ENCODE peak calls at places on chromosome 2, in four cellular contexts. One of them, this sample, is unnamed.

GRCh38 chr2:224069172-224069571 is 30.1 kb upstream of the SERPINE2 start:
- DNase-seq in H1: no peak
- DNase-seq in HepG2: no peak
- DNase-seq in K562: no peak
- DNase-seq in this sample: no peak

GRCh38 chr2:143217512-143218136 is 88.4 kb downstream of the ARHGAP15 start:
- DNase-seq in H1: no peak
- DNase-seq in HepG2: no peak
- DNase-seq in K562: no peak
- DNase-seq in this sample: no peak

GRCh38 chr2:220068877-220069276 is 441.4 kb downstream of the SLC4A3 start:
- DNase-seq in H1: no peak
- DNase-seq in HepG2: no peak
- DNase-seq in K562: no peak
- DNase-seq in this sample: no peak

GRCh38 chr2:225458431-225459117 is 59.1 kb downstream of the NYAP2 start:
- DNase-seq in H1: no peak
- DNase-seq in HepG2: no peak
- DNase-seq in K562: no peak
- DNase-seq in this sample: no peak

GRCh38 chr2:150485871-150486538 is 1.5 kb downstream of the RND3 start:
- DNase-seq in H1: peak; percentile 75
- DNase-seq in HepG2: no peak
- DNase-seq in K562: no peak
- DNase-seq in this sample: peak; percentile 71

GRCh38 chr2:54569745-54570296 is 113.7 kb downstream of the SPTBN1 start:
- DNase-seq in H1: no peak
- DNase-seq in HepG2: no peak
- DNase-seq in K562: no peak
- DNase-seq in this sample: no peak

GRCh38 chr2:170822292-170822884 is 5.7 kb downstream of the GAD1 start:
- DNase-seq in H1: peak; percentile 82
- DNase-seq in HepG2: no peak
- DNase-seq in K562: no peak
- DNase-seq in this sample: peak; percentile 37

GRCh38 chr2:47198985-47199451 is 43.9 kb upstream of the STPG4 start:
- DNase-seq in H1: peak; percentile 36
- DNase-seq in HepG2: no peak
- DNase-seq in K562: peak; percentile 66
- DNase-seq in this sample: peak; percentile 61

GRCh38 chr2:158042245-158042644 is 59.4 kb upstream of the UPP2 start:
- DNase-seq in H1: no peak
- DNase-seq in HepG2: no peak
- DNase-seq in K562: no peak
- DNase-seq in this sample: no peak

GRCh38 chr2:189260361-189260761 is 80.8 kb upstream of the COL5A2 start:
- DNase-seq in H1: no peak
- DNase-seq in HepG2: no peak
- DNase-seq in K562: no peak
- DNase-seq in this sample: no peak

GRCh38 chr2:144629937-144630336 is 110.0 kb upstream of the ZEB2 start:
- DNase-seq in H1: no peak
- DNase-seq in HepG2: no peak
- DNase-seq in K562: no peak
- DNase-seq in this sample: no peak

GRCh38 chr2:221254281-221254680 is 317.8 kb downstream of the EPHA4 start:
- DNase-seq in H1: no peak
- DNase-seq in HepG2: no peak
- DNase-seq in K562: no peak
- DNase-seq in this sample: no peak

GRCh38 chr2:205482399-205483065 is 199.8 kb upstream of the NRP2 start:
- DNase-seq in H1: peak; percentile 74
- DNase-seq in HepG2: no peak
- DNase-seq in K562: no peak
- DNase-seq in this sample: no peak

GRCh38 chr2:206069417-206069816 is 16.6 kb downstream of the INO80D start:
- DNase-seq in H1: no peak
- DNase-seq in HepG2: no peak
- DNase-seq in K562: peak; percentile 33
- DNase-seq in this sample: no peak

GRCh38 chr2:15670981-15671380 is 79.3 kb downstream of the DDX1 start:
- DNase-seq in H1: no peak
- DNase-seq in HepG2: no peak
- DNase-seq in K562: no peak
- DNase-seq in this sample: no peak

GRCh38 chr2:64327510-64328414 is 126.2 kb upstream of the LGALSL start:
- DNase-seq in H1: peak; percentile 49
- DNase-seq in HepG2: no peak
- DNase-seq in K562: no peak
- DNase-seq in this sample: no peak

GRCh38 chr2:111178296-111178695 is 57.6 kb downstream of the BCL2L11 start:
- DNase-seq in H1: no peak
- DNase-seq in HepG2: no peak
- DNase-seq in K562: no peak
- DNase-seq in this sample: no peak

GRCh38 chr2:203751886-203752285 is 45.4 kb downstream of the CD28 start:
- DNase-seq in H1: no peak
- DNase-seq in HepG2: no peak
- DNase-seq in K562: no peak
- DNase-seq in this sample: no peak

GRCh38 chr2:233353101-233353768 is 1.1 kb upstream of the DGKD start:
- DNase-seq in H1: no peak
- DNase-seq in HepG2: no peak
- DNase-seq in K562: peak; percentile 68
- DNase-seq in this sample: no peak

GRCh38 chr2:1550658-1551316 is 137.5 kb downstream of the TPO start:
- DNase-seq in H1: peak; percentile 91
- DNase-seq in HepG2: no peak
- DNase-seq in K562: peak; percentile 85
- DNase-seq in this sample: peak; percentile 46

GRCh38 chr2:7016884-7017283 is 99.7 kb downstream of the RNF144A start:
- DNase-seq in H1: no peak
- DNase-seq in HepG2: no peak
- DNase-seq in K562: no peak
- DNase-seq in this sample: no peak

GRCh38 chr2:64989982-64990614 is 899 bp downstream of the SLC1A4 start:
- DNase-seq in H1: no peak
- DNase-seq in HepG2: peak; percentile 43
- DNase-seq in K562: peak; percentile 29
- DNase-seq in this sample: no peak

GRCh38 chr2:111617804-111618576 is 266.0 kb downstream of the ANAPC1 start:
- DNase-seq in H1: no peak
- DNase-seq in HepG2: peak; percentile 71
- DNase-seq in K562: no peak
- DNase-seq in this sample: no peak

GRCh38 chr2:186554850-186555785 is 34.7 kb upstream of the ITGAV start:
- DNase-seq in H1: no peak
- DNase-seq in HepG2: no peak
- DNase-seq in K562: no peak
- DNase-seq in this sample: no peak

GRCh38 chr2:234191819-234192407 is 141.4 kb downstream of the SPP2 start:
- DNase-seq in H1: no peak
- DNase-seq in HepG2: no peak
- DNase-seq in K562: no peak
- DNase-seq in this sample: peak; percentile 74

GRCh38 chr2:96291751-96292150 is 13.6 kb downstream of the SNRNP200 start:
- DNase-seq in H1: no peak
- DNase-seq in HepG2: no peak
- DNase-seq in K562: no peak
- DNase-seq in this sample: no peak

GRCh38 chr2:190844700-190845410 is 35.8 kb upstream of the GLS start:
- DNase-seq in H1: no peak
- DNase-seq in HepG2: no peak
- DNase-seq in K562: no peak
- DNase-seq in this sample: no peak

GRCh38 chr2:77284353-77284752 is 237.8 kb downstream of the LRRTM4 start:
- DNase-seq in H1: no peak
- DNase-seq in HepG2: no peak
- DNase-seq in K562: no peak
- DNase-seq in this sample: no peak
- H3K27ac ChIP-seq in H1: no peak overlapping the region
- H3K27ac ChIP-seq in HepG2: no peak overlapping the region
- H3K27ac ChIP-seq in K562: no peak overlapping the region
- H3K27ac ChIP-seq in this sample: no peak overlapping the region

GRCh38 chr2:39629646-39630045 is 36.1 kb upstream of the TMEM178A start:
- DNase-seq in H1: no peak
- DNase-seq in HepG2: no peak
- DNase-seq in K562: no peak
- DNase-seq in this sample: no peak

GRCh38 chr2:39636306-39636705 is 29.4 kb upstream of the TMEM178A start:
- DNase-seq in H1: no peak
- DNase-seq in HepG2: no peak
- DNase-seq in K562: no peak
- DNase-seq in this sample: no peak

GRCh38 chr2:39631256-39631655 is 34.5 kb upstream of the TMEM178A start:
- DNase-seq in H1: no peak
- DNase-seq in HepG2: no peak
- DNase-seq in K562: no peak
- DNase-seq in this sample: no peak

GRCh38 chr2:39632871-39633270 is 32.8 kb upstream of the TMEM178A start:
- DNase-seq in H1: no peak
- DNase-seq in HepG2: no peak
- DNase-seq in K562: no peak
- DNase-seq in this sample: no peak

GRCh38 chr2:39631715-39632114 is 34.0 kb upstream of the TMEM178A start:
- DNase-seq in H1: no peak
- DNase-seq in HepG2: no peak
- DNase-seq in K562: no peak
- DNase-seq in this sample: peak; percentile 18
- TF ChIP-seq PHF8 in H1: no peak
- TF ChIP-seq PHF8 in HepG2: no peak
- TF ChIP-seq PHF8 in K562: no peak
- TF ChIP-seq PHF8 in this sample: no peak

GRCh38 chr2:218546012-218546411 is 22.1 kb downstream of the USP37 start:
- DNase-seq in H1: no peak
- DNase-seq in HepG2: no peak
- DNase-seq in K562: no peak
- DNase-seq in this sample: no peak
- H3K27ac ChIP-seq in H1: no peak overlapping the region
- H3K27ac ChIP-seq in HepG2: no peak overlapping the region
- H3K27ac ChIP-seq in K562: no peak overlapping the region
- H3K27ac ChIP-seq in this sample: no peak overlapping the region

GRCh38 chr2:167750675-167751074 is 496.7 kb downstream of the STK39 start:
- DNase-seq in H1: no peak
- DNase-seq in HepG2: no peak
- DNase-seq in K562: no peak
- DNase-seq in this sample: no peak

GRCh38 chr2:167749641-167750040 is 497.8 kb downstream of the STK39 start:
- DNase-seq in H1: no peak
- DNase-seq in HepG2: no peak
- DNase-seq in K562: no peak
- DNase-seq in this sample: no peak

GRCh38 chr2:167745667-167746066 is 501.7 kb downstream of the STK39 start:
- DNase-seq in H1: no peak
- DNase-seq in HepG2: no peak
- DNase-seq in K562: no peak
- DNase-seq in this sample: no peak

GRCh38 chr2:167748536-167748935 is 498.9 kb downstream of the STK39 start:
- DNase-seq in H1: no peak
- DNase-seq in HepG2: no peak
- DNase-seq in K562: no peak
- DNase-seq in this sample: no peak

GRCh38 chr2:167749016-167749415 is 498.4 kb downstream of the STK39 start:
- DNase-seq in H1: no peak
- DNase-seq in HepG2: no peak
- DNase-seq in K562: no peak
- DNase-seq in this sample: no peak
- TF ChIP-seq PHF8 in H1: no peak
- TF ChIP-seq PHF8 in HepG2: no peak
- TF ChIP-seq PHF8 in K562: no peak
- TF ChIP-seq PHF8 in this sample: no peak

DNA sequence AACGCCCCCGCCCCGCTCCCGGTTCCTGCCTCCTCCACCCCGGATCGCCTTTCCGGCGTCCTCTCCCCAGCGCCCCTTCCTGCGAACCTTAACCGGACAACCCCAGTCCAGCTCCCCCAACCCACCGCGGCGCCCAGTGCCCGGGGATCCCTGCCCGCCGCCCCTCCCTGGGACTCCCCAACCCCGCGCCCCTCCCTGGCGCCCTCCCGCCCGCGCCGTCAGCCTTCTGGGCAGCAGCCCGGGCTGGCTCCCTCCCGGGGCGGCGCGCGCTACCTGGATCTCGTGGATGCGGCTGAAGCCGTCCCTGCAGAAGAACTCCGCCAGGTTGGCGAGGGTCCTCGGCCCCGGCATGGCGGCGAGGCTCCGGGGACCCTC is 396 bp downstream of the CYP27C1 start:
- DNase-seq in H1: no peak
- DNase-seq in HepG2: no peak
- DNase-seq in K562: no peak
- DNase-seq in this sample: peak; percentile 32
- H3K27ac ChIP-seq in H1: peak overlapping the region; percentile 51
- H3K27ac ChIP-seq in HepG2: no peak overlapping the region
- H3K27ac ChIP-seq in K562: no peak overlapping the region
- H3K27ac ChIP-seq in this sample: peak overlapping the region; percentile 93

This sample was measured in A549.